ENCODE peak calls at places on chromosome 19, in four cellular contexts. One of them, this sample, is unnamed.
A peak's percentile ranks its signal among the peaks of the same experiment; 100 is the strongest.

GRCh38 chr19:42420055-42420544 is 7.1 kb downstream of the LIPE start:
- DNase-seq in foreskin fibroblast: peak; percentile 47
- DNase-seq in colonic mucosa: peak; percentile 69
- DNase-seq in thoracic aorta: no peak
- DNase-seq in this sample: no peak

GRCh38 chr19:13763300-13763699 is 1.0 kb upstream of the MRI1 start:
- DNase-seq in colonic mucosa: no peak
- DNase-seq in foreskin fibroblast: no peak
- DNase-seq in thoracic aorta: no peak
- DNase-seq in this sample: no peak

GRCh38 chr19:32223595-32224370 is 121.6 kb upstream of the ZNF507 start:
- DNase-seq in thoracic aorta: no peak
- DNase-seq in foreskin fibroblast: no peak
- DNase-seq in colonic mucosa: no peak
- DNase-seq in this sample: no peak

GRCh38 chr19:2618611-2619010 is 83.9 kb downstream of the GNG7 start:
- DNase-seq in colonic mucosa: peak; percentile 61
- DNase-seq in foreskin fibroblast: peak; percentile 72
- DNase-seq in thoracic aorta: no peak
- DNase-seq in this sample: no peak

GRCh38 chr19:45876411-45877197 is 9.3 kb downstream of the IRF2BP1 start:
- DNase-seq in foreskin fibroblast: no peak
- DNase-seq in colonic mucosa: peak; percentile 51
- DNase-seq in thoracic aorta: no peak
- DNase-seq in this sample: no peak

GRCh38 chr19:38319421-38320258 is at the start of gene KCNK6:
- DNase-seq in colonic mucosa: peak; percentile 90
- DNase-seq in thoracic aorta: no peak
- DNase-seq in foreskin fibroblast: no peak
- DNase-seq in this sample: no peak

GRCh38 chr19:45069056-45069455 is 7.2 kb downstream of the ZNF296 start:
- DNase-seq in colonic mucosa: peak; percentile 66
- DNase-seq in foreskin fibroblast: no peak
- DNase-seq in thoracic aorta: no peak
- DNase-seq in this sample: no peak

GRCh38 chr19:44557933-44558332 is 28.5 kb upstream of the CEACAM20 start:
- DNase-seq in colonic mucosa: no peak
- DNase-seq in foreskin fibroblast: no peak
- DNase-seq in thoracic aorta: no peak
- DNase-seq in this sample: no peak

GRCh38 chr19:51971624-51972023 is 15.0 kb downstream of the ZNF350 start:
- DNase-seq in foreskin fibroblast: no peak
- DNase-seq in thoracic aorta: no peak
- DNase-seq in colonic mucosa: no peak
- DNase-seq in this sample: no peak

GRCh38 chr19:54454781-54455675 is 6.0 kb downstream of the LENG8 start:
- DNase-seq in colonic mucosa: no peak
- DNase-seq in foreskin fibroblast: no peak
- DNase-seq in thoracic aorta: no peak
- DNase-seq in this sample: no peak

GRCh38 chr19:12365094-12365371 is 450 bp downstream of the ZNF442 start:
- DNase-seq in thoracic aorta: no peak
- DNase-seq in colonic mucosa: no peak
- DNase-seq in foreskin fibroblast: peak; percentile 18
- DNase-seq in this sample: no peak

GRCh38 chr19:29404015-29404414 is 121.8 kb upstream of the VSTM2B start:
- DNase-seq in foreskin fibroblast: no peak
- DNase-seq in colonic mucosa: no peak
- DNase-seq in thoracic aorta: no peak
- DNase-seq in this sample: no peak

GRCh38 chr19:37855098-37855497 is 51.3 kb downstream of the WDR87 start:
- DNase-seq in colonic mucosa: peak; percentile 39
- DNase-seq in foreskin fibroblast: peak; percentile 23
- DNase-seq in thoracic aorta: no peak
- DNase-seq in this sample: no peak

GRCh38 chr19:52010674-52011073 is 2.7 kb upstream of the ZNF615 start:
- DNase-seq in colonic mucosa: no peak
- DNase-seq in thoracic aorta: no peak
- DNase-seq in foreskin fibroblast: no peak
- DNase-seq in this sample: no peak

GRCh38 chr19:38061294-38061693 is 154.3 kb downstream of the SIPA1L3 start:
- DNase-seq in colonic mucosa: no peak
- DNase-seq in foreskin fibroblast: peak; percentile 90
- DNase-seq in thoracic aorta: no peak
- DNase-seq in this sample: no peak

GRCh38 chr19:14167594-14168138 is 31.3 kb upstream of the ASF1B start:
- DNase-seq in colonic mucosa: no peak
- DNase-seq in foreskin fibroblast: no peak
- DNase-seq in thoracic aorta: no peak
- DNase-seq in this sample: no peak

GRCh38 chr19:19385131-19385899 is 20.2 kb upstream of the GATAD2A start:
- DNase-seq in colonic mucosa: peak; percentile 100
- DNase-seq in foreskin fibroblast: peak; percentile 100
- DNase-seq in thoracic aorta: peak; percentile 98
- DNase-seq in this sample: peak; percentile 99

GRCh38 chr19:33029746-33030303 is 34.9 kb downstream of the RHPN2 start:
- DNase-seq in foreskin fibroblast: no peak
- DNase-seq in thoracic aorta: no peak
- DNase-seq in colonic mucosa: no peak
- DNase-seq in this sample: no peak

GRCh38 chr19:58569191-58569942 is 3.8 kb downstream of the MZF1 start:
- DNase-seq in thoracic aorta: no peak
- DNase-seq in colonic mucosa: peak; percentile 16
- DNase-seq in foreskin fibroblast: no peak
- DNase-seq in this sample: no peak

GRCh38 chr19:8459520-8460260 is 14.9 kb downstream of the HNRNPM start:
- DNase-seq in foreskin fibroblast: peak; percentile 70
- DNase-seq in colonic mucosa: no peak
- DNase-seq in thoracic aorta: no peak
- DNase-seq in this sample: peak; percentile 41

GRCh38 chr19:44002566-44003460 is at the start of gene ZNF230:
- DNase-seq in foreskin fibroblast: peak; percentile 93
- DNase-seq in colonic mucosa: peak; percentile 95
- DNase-seq in thoracic aorta: peak; percentile 77
- DNase-seq in this sample: peak; percentile 85

GRCh38 chr19:31391518-31391917 is 42.3 kb upstream of the TSHZ3 start:
- DNase-seq in colonic mucosa: no peak
- DNase-seq in foreskin fibroblast: no peak
- DNase-seq in thoracic aorta: no peak
- DNase-seq in this sample: no peak

GRCh38 chr19:36183455-36183741 is 31.1 kb downstream of the ZNF565 start:
- DNase-seq in thoracic aorta: no peak
- DNase-seq in colonic mucosa: no peak
- DNase-seq in foreskin fibroblast: no peak
- DNase-seq in this sample: no peak

GRCh38 chr19:55062735-55063491 is at the start of gene RDH13:
- DNase-seq in thoracic aorta: peak; percentile 94
- DNase-seq in colonic mucosa: peak; percentile 98
- DNase-seq in foreskin fibroblast: peak; percentile 91
- DNase-seq in this sample: peak; percentile 78

GRCh38 chr19:2015611-2015950 is at the start of gene BTBD2:
- DNase-seq in thoracic aorta: no peak
- DNase-seq in foreskin fibroblast: peak; percentile 75
- DNase-seq in colonic mucosa: peak; percentile 71
- DNase-seq in this sample: peak; percentile 72

GRCh38 chr19:41219924-41220567 is 1.0 kb downstream of the AXL start:
- DNase-seq in colonic mucosa: no peak
- DNase-seq in foreskin fibroblast: peak; percentile 73
- DNase-seq in thoracic aorta: peak; percentile 49
- DNase-seq in this sample: no peak
- H3K4me3 ChIP-seq in colonic mucosa: peak overlapping the region; percentile 37
- H3K4me3 ChIP-seq in foreskin fibroblast: peak overlapping the region; percentile 96
- H3K4me3 ChIP-seq in thoracic aorta: peak overlapping the region; percentile 85
- H3K4me3 ChIP-seq in this sample: peak overlapping the region; percentile 86

DNA sequence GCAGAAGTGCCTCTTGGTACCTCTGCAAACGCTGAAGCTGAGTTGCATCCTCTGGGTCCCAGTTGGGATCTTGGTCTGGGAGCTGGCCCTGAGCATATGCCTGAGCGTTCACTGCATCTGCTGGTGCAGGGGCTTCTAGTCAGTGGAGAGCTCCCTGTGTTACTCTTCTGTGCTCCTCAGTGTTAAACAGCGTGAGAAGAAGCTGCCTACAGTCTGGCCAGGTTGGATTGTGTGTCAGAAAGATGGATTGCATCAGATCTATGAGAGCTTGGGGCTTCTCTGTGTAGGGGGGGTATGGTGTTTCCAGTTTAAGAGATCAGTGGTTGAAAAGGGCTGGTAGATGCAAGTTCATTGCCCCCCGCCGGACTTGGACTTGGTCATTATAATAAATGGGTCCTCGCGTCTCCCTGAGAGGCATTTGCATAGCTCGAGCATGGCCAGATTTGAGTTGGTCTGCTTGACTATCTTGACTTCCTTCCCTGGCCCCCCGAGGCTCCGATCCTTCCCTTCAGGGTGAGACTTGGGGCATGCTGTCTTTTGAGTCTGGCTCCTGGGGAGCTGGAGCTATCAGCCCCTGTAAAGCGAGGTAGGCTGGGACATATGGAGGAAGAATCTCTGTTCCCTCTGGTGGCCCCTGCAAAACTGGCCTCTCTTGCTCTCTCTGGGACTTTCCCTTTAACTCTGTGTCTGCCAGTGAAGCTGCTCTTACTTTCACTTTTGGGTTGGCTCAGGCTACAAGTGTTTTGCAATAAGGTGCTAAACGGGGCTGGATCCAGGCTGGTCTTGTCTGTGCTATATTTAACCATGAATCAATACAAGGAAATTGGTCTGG is 52.9 kb downstream of the OR10H4 start:
- DNase-seq in thoracic aorta: no peak
- DNase-seq in foreskin fibroblast: peak; percentile 59
- DNase-seq in colonic mucosa: no peak
- DNase-seq in this sample: peak; percentile 55
- H3K4me3 ChIP-seq in thoracic aorta: peak overlapping the region; percentile 71
- H3K4me3 ChIP-seq in foreskin fibroblast: peak overlapping the region; percentile 46
- H3K4me3 ChIP-seq in colonic mucosa: peak overlapping the region; percentile 14
- H3K4me3 ChIP-seq in this sample: peak overlapping the region; percentile 41

DNA sequence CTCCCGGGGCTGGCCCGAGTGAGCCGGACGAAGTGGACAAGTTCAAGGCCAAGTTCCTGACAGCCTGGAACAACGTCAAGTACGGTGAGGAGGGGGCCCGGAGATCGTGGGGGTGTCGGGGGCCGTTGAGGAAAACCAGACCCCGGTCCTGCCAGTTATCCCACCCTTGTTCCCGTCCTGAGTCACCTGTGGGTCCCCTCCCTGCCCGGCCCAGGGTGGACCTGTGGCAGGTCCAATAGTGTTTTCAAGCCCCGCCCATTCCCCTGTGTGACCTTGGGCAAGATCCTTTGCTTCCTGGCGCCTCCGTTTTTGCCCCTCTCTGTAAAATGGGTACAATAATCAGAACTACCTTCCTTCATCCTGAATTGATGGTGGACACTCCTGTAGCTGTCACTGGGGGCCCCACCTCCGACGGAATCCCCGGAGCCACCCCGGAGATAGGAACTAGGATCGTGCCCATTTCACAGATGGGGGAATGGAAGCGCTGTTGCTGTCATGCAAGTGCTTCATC is 593 bp downstream of the ATG4D start:
- DNase-seq in foreskin fibroblast: no peak
- DNase-seq in thoracic aorta: no peak
- DNase-seq in colonic mucosa: peak; percentile 83
- DNase-seq in this sample: no peak
- H3K4me3 ChIP-seq in foreskin fibroblast: peak overlapping the region; percentile 86
- H3K4me3 ChIP-seq in thoracic aorta: peak overlapping the region; percentile 98
- H3K4me3 ChIP-seq in colonic mucosa: peak overlapping the region; percentile 99
- H3K4me3 ChIP-seq in this sample: peak overlapping the region; percentile 86

GRCh38 chr19:50837300-50837699 is 3.9 kb upstream of the KLK15 start:
- DNase-seq in colonic mucosa: peak; percentile 66
- DNase-seq in thoracic aorta: no peak
- DNase-seq in foreskin fibroblast: no peak
- DNase-seq in this sample: no peak

GRCh38 chr19:50833802-50834167 is 411 bp upstream of the KLK15 start:
- DNase-seq in thoracic aorta: no peak
- DNase-seq in colonic mucosa: no peak
- DNase-seq in foreskin fibroblast: no peak
- DNase-seq in this sample: no peak

GRCh38 chr19:50836543-50837195 is 3.3 kb upstream of the KLK15 start:
- DNase-seq in colonic mucosa: no peak
- DNase-seq in foreskin fibroblast: no peak
- DNase-seq in thoracic aorta: no peak
- DNase-seq in this sample: no peak

GRCh38 chr19:50835103-50835784 is 1.9 kb upstream of the KLK15 start:
- DNase-seq in foreskin fibroblast: no peak
- DNase-seq in colonic mucosa: peak; percentile 62
- DNase-seq in thoracic aorta: no peak
- DNase-seq in this sample: no peak

GRCh38 chr19:50835785-50836542 is 2.6 kb upstream of the KLK15 start:
- DNase-seq in thoracic aorta: no peak
- DNase-seq in foreskin fibroblast: peak; percentile 51
- DNase-seq in colonic mucosa: peak; percentile 88
- DNase-seq in this sample: peak; percentile 3
- H3K4me3 ChIP-seq in thoracic aorta: peak overlapping the region; percentile 71
- H3K4me3 ChIP-seq in foreskin fibroblast: peak overlapping the region; percentile 56
- H3K4me3 ChIP-seq in colonic mucosa: peak overlapping the region; percentile 62
- H3K4me3 ChIP-seq in this sample: peak overlapping the region; percentile 59

GRCh38 chr19:4474504-4475136 is 2.5 kb downstream of the HDGFL2 start:
- DNase-seq in colonic mucosa: no peak
- DNase-seq in thoracic aorta: no peak
- DNase-seq in foreskin fibroblast: peak; percentile 37
- DNase-seq in this sample: no peak
- H3K4me3 ChIP-seq in colonic mucosa: no peak overlapping the region
- H3K4me3 ChIP-seq in thoracic aorta: peak overlapping the region; percentile 51
- H3K4me3 ChIP-seq in foreskin fibroblast: peak overlapping the region; percentile 89
- H3K4me3 ChIP-seq in this sample: peak overlapping the region; percentile 98

DNA sequence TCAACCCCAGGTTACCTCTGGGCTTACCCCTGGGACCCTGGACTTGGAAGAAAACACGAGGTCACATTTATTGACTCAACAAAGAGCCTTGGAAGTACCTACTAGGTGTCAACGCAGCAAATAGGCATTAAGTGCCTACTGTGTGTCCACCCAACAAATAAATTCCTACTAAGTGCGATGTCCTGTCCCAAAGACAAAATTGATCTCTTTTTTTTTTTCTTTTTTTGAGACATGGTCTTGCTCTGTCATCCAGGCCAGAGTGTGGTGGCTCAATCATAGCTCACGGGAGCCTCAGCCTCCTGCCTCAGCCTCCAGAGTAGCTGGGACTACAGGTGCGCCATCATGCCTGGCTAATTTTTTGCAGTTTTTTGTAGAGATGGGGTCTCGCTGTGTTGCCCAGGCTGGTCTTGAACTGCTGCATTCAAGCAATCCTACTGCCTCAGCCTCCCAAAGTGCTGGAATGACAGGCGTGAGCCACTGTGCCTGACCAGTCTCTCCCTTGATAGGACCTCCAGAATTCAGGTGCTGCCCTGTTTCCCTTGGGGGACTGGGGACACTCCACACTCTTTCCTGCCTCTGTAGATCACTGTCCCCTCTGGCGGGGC is 595 bp upstream of the S1PR2 start:
- DNase-seq in thoracic aorta: no peak
- DNase-seq in colonic mucosa: no peak
- DNase-seq in foreskin fibroblast: no peak
- DNase-seq in this sample: no peak
- H3K4me3 ChIP-seq in thoracic aorta: peak overlapping the region; percentile 89
- H3K4me3 ChIP-seq in colonic mucosa: peak overlapping the region; percentile 71
- H3K4me3 ChIP-seq in foreskin fibroblast: peak overlapping the region; percentile 97
- H3K4me3 ChIP-seq in this sample: peak overlapping the region; percentile 92

GRCh38 chr19:48023011-48023410 is 20.9 kb downstream of the CABP5 start:
- DNase-seq in thoracic aorta: no peak
- DNase-seq in foreskin fibroblast: no peak
- DNase-seq in colonic mucosa: no peak
- DNase-seq in this sample: no peak
- H3K4me3 ChIP-seq in thoracic aorta: no peak overlapping the region
- H3K4me3 ChIP-seq in foreskin fibroblast: no peak overlapping the region
- H3K4me3 ChIP-seq in colonic mucosa: no peak overlapping the region
- H3K4me3 ChIP-seq in this sample: no peak overlapping the region

GRCh38 chr19:39704181-39705044 is at the start of gene LGALS14:
- DNase-seq in thoracic aorta: no peak
- DNase-seq in foreskin fibroblast: no peak
- DNase-seq in colonic mucosa: no peak
- DNase-seq in this sample: no peak
- H3K4me3 ChIP-seq in thoracic aorta: no peak within 1 kb of the TSS
- H3K4me3 ChIP-seq in foreskin fibroblast: no peak within 1 kb of the TSS
- H3K4me3 ChIP-seq in colonic mucosa: no peak within 1 kb of the TSS
- H3K4me3 ChIP-seq in this sample: no peak within 1 kb of the TSS

This sample was measured in skeletal muscle cell.